ENCODE peak calls at places on chromosomes 2 and 18, in eight cellular contexts. C, D, Z, U, F, I, K and G are unnamed samples.

GRCh38 chr2:167331636-167332232 is 443.5 kb downstream of the XIRP2 start:
- DNase-seq in C (no peak), D (peak; percentile 22), Z (peak; percentile 9), U (no peak), F (no peak), I (no peak), K (no peak), G (no peak)

GRCh38 chr2:30366199-30366691 is 80.8 kb upstream of the LCLAT1 start:
- DNase-seq in C (no peak), D (no peak), Z (no peak), U (no peak), F (no peak), I (no peak), K (no peak), G (no peak)

GRCh38 chr2:11875481-11875880 is 129.0 kb downstream of the LPIN1 start:
- DNase-seq in C (no peak), D (no peak), Z (peak; percentile 41), U (no peak), F (no peak), I (no peak), K (no peak), G (no peak)

GRCh38 chr2:167749641-167750040 is 497.8 kb downstream of the STK39 start:
- DNase-seq in C (no peak), D (no peak), Z (no peak), U (no peak), F (no peak), I (no peak), K (no peak), G (no peak)

GRCh38 chr2:13652531-13653313 is 936.0 kb downstream of the TRIB2 start:
- DNase-seq in C (no peak), D (no peak), Z (peak; percentile 25), U (no peak), F (no peak), I (no peak), K (no peak), G (no peak)

GRCh38 chr18:73664896-73665295 is 482.7 kb downstream of the FBXO15 start:
- DNase-seq in C (no peak), D (no peak), Z (no peak), U (no peak), F (no peak), I (no peak), K (no peak), G (no peak)

GRCh38 chr2:68716948-68717661 is 17.5 kb upstream of the ARHGAP25 start:
- DNase-seq in C (no peak), D (no peak), Z (no peak), U (no peak), F (no peak), I (no peak), K (no peak), G (no peak)

GRCh38 chr2:9178110-9178904 is 28.3 kb upstream of the ASAP2 start:
- DNase-seq in C (no peak), D (peak; percentile 50), Z (no peak), U (peak; percentile 84), F (peak; percentile 53), I (no peak), K (no peak), G (no peak)

GRCh38 chr2:24818721-24819167 is 25.5 kb downstream of the CENPO start:
- DNase-seq in C (peak; percentile 79), D (no peak), Z (no peak), U (no peak), F (peak; percentile 1), I (no peak), K (no peak), G (no peak)

GRCh38 chr18:79458131-79458838 is 62.6 kb downstream of the NFATC1 start:
- DNase-seq in C (peak; percentile 35), D (peak; percentile 29), Z (no peak), U (peak; percentile 15), F (no peak), I (peak; percentile 86), K (no peak), G (peak; percentile 79)

GRCh38 chr2:8006181-8006580 is 675.7 kb upstream of the ID2 start:
- DNase-seq in C (peak; percentile 74), D (no peak), Z (no peak), U (no peak), F (no peak), I (no peak), K (no peak), G (no peak)

GRCh38 chr2:120707816-120708215 is 27.9 kb upstream of the GLI2 start:
- DNase-seq in C (no peak), D (no peak), Z (no peak), U (no peak), F (no peak), I (no peak), K (no peak), G (no peak)

GRCh38 chr2:236570081-236570979 is 705 bp downstream of the ACKR3 start:
- DNase-seq in C (no peak), D (no peak), Z (no peak), U (peak; percentile 60), F (no peak), I (no peak), K (no peak), G (no peak)

GRCh38 chr2:31987454-31987853 is 23.4 kb downstream of the MEMO1 start:
- DNase-seq in C (peak; percentile 55), D (no peak), Z (peak; percentile 19), U (no peak), F (no peak), I (no peak), K (no peak), G (no peak)

GRCh38 chr2:113133696-113134558 is 6.5 kb downstream of the IL1RN start:
- DNase-seq in C (no peak), D (no peak), Z (peak; percentile 53), U (no peak), F (no peak), I (no peak), K (no peak), G (no peak)

DNA sequence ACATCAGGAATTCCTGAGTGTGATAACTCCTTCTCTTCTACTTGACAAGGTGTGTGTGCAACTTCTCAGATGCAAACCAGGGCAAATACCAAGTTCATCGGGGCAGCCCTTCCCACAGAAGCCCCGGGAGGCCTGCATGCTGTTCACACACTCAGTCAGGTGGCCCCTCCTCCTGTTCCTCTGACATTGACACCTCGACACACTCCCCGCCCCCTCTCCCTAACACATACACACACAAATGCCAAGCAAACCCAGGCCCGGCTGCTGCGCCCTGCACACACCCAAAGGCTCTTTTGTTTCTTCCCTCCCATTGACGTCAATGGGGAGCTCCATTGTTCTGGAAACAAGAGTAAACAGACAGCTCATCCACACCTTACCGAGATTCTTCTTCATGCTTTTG is 1.7 kb upstream of the PER2 start:
- DNase-seq in C (no peak), D (peak; percentile 90), Z (peak; percentile 47), U (peak; percentile 35), F (peak; percentile 87), I (no peak), K (no peak), G (peak; percentile 81)
- H3K4me3 ChIP-seq in C (no peak overlapping the region), D (no peak overlapping the region), Z (no peak overlapping the region), U (no peak overlapping the region), F (no peak overlapping the region), I (no peak overlapping the region), K (no peak overlapping the region), G (no peak overlapping the region)

DNA sequence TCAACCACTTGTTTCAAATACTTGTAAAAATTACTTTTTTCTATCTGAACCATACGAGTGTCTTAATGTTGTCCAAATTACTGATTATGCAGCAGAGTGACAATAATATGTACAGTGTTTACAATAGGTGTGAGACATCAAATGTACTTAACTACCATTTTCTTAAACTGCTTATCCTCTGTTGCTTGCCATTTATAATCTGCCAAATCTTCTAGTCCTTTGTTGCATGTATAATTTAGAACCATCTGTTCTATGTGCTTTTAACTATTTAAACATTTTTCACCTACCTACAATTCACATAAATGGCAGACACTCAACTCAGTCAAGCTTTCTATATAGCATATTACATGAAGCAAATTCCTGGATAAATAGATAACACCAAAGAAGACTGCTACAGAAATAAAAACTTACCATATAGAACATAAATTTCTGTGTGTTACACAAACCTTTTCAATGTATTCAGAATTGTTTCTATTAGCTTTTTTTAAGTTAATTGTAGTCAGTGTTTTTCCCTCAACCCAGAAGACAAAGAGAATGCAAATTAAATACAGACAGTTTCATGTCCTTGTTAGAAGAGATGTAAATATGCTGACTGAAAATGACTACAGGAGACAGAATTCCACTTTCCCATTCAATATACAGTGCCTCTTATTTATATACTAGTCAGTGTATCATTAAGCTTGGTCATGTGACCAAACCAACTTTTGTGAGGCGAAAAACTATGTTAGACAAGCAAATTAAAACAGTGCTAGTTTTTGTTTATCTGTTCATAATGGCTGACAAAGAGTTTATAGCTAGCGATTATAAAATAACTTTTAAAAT is 2.6 kb downstream of the BAZ2B start:
- DNase-seq in C (no peak), D (no peak), Z (peak; percentile 43), U (no peak), F (no peak), I (no peak), K (no peak), G (no peak)
- TF ChIP-seq POLR2A in C (no peak), D (peak; percentile 35), Z (no peak), U (no peak), F (no peak), I (no peak), K (no peak), G (no peak)

DNA sequence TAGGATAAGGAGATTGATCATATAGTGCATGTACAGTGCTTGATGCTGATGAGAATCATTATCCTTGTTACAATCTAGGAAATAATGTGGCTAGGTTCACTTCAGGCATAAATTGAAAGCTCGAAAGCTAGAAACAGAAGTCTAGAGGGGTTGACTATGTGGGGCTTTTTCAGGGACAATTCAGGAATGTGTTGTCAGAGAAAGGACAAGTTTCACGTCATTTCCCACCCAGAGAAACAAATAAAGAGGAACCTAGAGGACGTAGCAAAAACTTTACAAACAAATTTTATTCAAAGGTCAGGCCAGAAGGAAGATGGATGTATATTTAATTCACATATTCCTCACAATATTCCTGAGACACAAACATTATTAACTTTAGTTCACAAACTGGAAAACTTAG is 7.6 kb downstream of the CYRIA start:
- DNase-seq in C (no peak), D (no peak), Z (no peak), U (no peak), F (no peak), I (no peak), K (no peak), G (no peak)
- H3K4me3 ChIP-seq in C (no peak overlapping the region), D (no peak overlapping the region), Z (no peak overlapping the region), U (no peak overlapping the region), F (no peak overlapping the region), I (no peak overlapping the region), K (no peak overlapping the region), G (no peak overlapping the region)

GRCh38 chr2:240781471-240782220 is 38.4 kb downstream of the KIF1A start:
- DNase-seq in C (no peak), D (no peak), Z (no peak), U (no peak), F (no peak), I (peak; percentile 79), K (peak; percentile 38), G (no peak)
- TF ChIP-seq POLR2A in C (no peak), D (no peak), Z (no peak), U (no peak), F (no peak), I (no peak), K (no peak), G (no peak)